ENCODE peak calls at places on chromosomes 6 and 20, in five cellular contexts. R, G, B, V and P are unnamed samples.

GRCh38 chr20:6783752-6784725 is 16.6 kb downstream of the BMP2 start:
- DNase-seq in R (no peak), G (no peak), B (no peak), V (no peak), P (no peak)

GRCh38 chr6:5173862-5174643 is 86.7 kb downstream of the LYRM4 start:
- DNase-seq in R (no peak), G (no peak), B (no peak), V (no peak), P (no peak)

GRCh38 chr6:143441680-143442359 is 8.7 kb downstream of the ADAT2 start:
- DNase-seq in R (no peak), G (no peak), B (no peak), V (no peak), P (no peak)

GRCh38 chr6:134267917-134268361 is 50.0 kb downstream of the SGK1 start:
- DNase-seq in R (no peak), G (no peak), B (no peak), V (no peak), P (no peak)

GRCh38 chr6:131524695-131525336 is 48.2 kb upstream of the ARG1 start:
- DNase-seq in R (no peak), G (no peak), B (no peak), V (no peak), P (no peak)

GRCh38 chr6:92122746-92123145 is 1296.6 kb downstream of the EPHA7 start:
- DNase-seq in R (no peak), G (no peak), B (no peak), V (no peak), P (no peak)

GRCh38 chr6:118594877-118595276 is 46.8 kb downstream of the PLN start:
- DNase-seq in R (no peak), G (no peak), B (no peak), V (no peak), P (no peak)

GRCh38 chr6:28725890-28726348 is 197.9 kb downstream of the TRIM27 start:
- DNase-seq in R (no peak), G (no peak), B (no peak), V (peak; percentile 76), P (no peak)

GRCh38 chr6:152671146-152671545 is 26.6 kb upstream of the MYCT1 start:
- DNase-seq in R (no peak), G (no peak), B (no peak), V (no peak), P (no peak)

GRCh38 chr6:159919011-159919511 is 28.3 kb downstream of the MAS1 start:
- DNase-seq in R (no peak), G (no peak), B (no peak), V (no peak), P (no peak)

GRCh38 chr20:47351643-47352331 is 4.7 kb downstream of the ZMYND8 start:
- DNase-seq in R (no peak), G (peak; percentile 60), B (no peak), V (no peak), P (no peak)

GRCh38 chr6:161369339-161369738 is 95.5 kb upstream of the AGPAT4 start:
- DNase-seq in R (no peak), G (no peak), B (no peak), V (no peak), P (no peak)

GRCh38 chr6:150992279-150992678 is 126.8 kb downstream of the MTHFD1L start:
- DNase-seq in R (no peak), G (no peak), B (no peak), V (no peak), P (peak; percentile 6)

GRCh38 chr6:39980839-39981580 is 46.7 kb upstream of the MOCS1 start:
- DNase-seq in R (peak; percentile 20), G (no peak), B (peak; percentile 37), V (peak; percentile 68), P (no peak)

GRCh38 chr6:113632220-113632864 is 224.8 kb upstream of the MARCKS start:
- DNase-seq in R (peak; percentile 36), G (no peak), B (peak; percentile 65), V (no peak), P (no peak)

GRCh38 chr6:133286765-133287164 is 45.6 kb downstream of the EYA4 start:
- DNase-seq in R (no peak), G (no peak), B (no peak), V (no peak), P (no peak)

GRCh38 chr6:160034346-160034930 is 65.6 kb downstream of the IGF2R start:
- DNase-seq in R (no peak), G (no peak), B (no peak), V (no peak), P (peak; percentile 49)

GRCh38 chr6:31588871-31589650 is 3.0 kb downstream of the LST1 start:
- DNase-seq in R (no peak), G (no peak), B (no peak), V (no peak), P (no peak)

GRCh38 chr20:49901588-49901987 is 13.7 kb downstream of the SPATA2 start:
- DNase-seq in R (no peak), G (no peak), B (no peak), V (no peak), P (no peak)

GRCh38 chr6:156686429-156686939 is 90.7 kb upstream of the ARID1B start:
- DNase-seq in R (peak; percentile 43), G (no peak), B (no peak), V (peak; percentile 61), P (no peak)

GRCh38 chr6:163301721-163302635 is 112.5 kb upstream of the QKI start:
- DNase-seq in R (no peak), G (no peak), B (no peak), V (no peak), P (no peak)

GRCh38 chr6:168440520-168441433 is at the start of gene SMOC2:
- DNase-seq in R (no peak), G (no peak), B (no peak), V (no peak), P (peak; percentile 77)

GRCh38 chr6:119323478-119323877 is 26.1 kb downstream of the MAN1A1 start:
- DNase-seq in R (no peak), G (no peak), B (peak; percentile 27), V (no peak), P (no peak)

GRCh38 chr20:58829531-58829941 is 21.2 kb downstream of the GNAS-AS1 start:
- DNase-seq in R (peak; percentile 57), G (no peak), B (no peak), V (no peak), P (no peak)

GRCh38 chr20:34887023-34887422 is 10.6 kb downstream of the ACSS2 start:
- DNase-seq in R (no peak), G (no peak), B (no peak), V (no peak), P (no peak)

GRCh38 chr20:10067305-10067704 is 32.5 kb downstream of the ANKEF1 start:
- DNase-seq in R (no peak), G (no peak), B (no peak), V (no peak), P (no peak)

GRCh38 chr6:132054525-132054924 is 103.4 kb upstream of the CCN2 start:
- DNase-seq in R (no peak), G (no peak), B (peak; percentile 38), V (no peak), P (no peak)

GRCh38 chr6:101398716-101399626 is 5.5 kb downstream of the GRIK2 start:
- DNase-seq in R (no peak), G (no peak), B (no peak), V (no peak), P (no peak)
- H3K27ac ChIP-seq in R (no peak overlapping the region), G (no peak overlapping the region), B (no peak overlapping the region), V (no peak overlapping the region), P (no peak overlapping the region)

GRCh38 chr20:19473894-19474293 is 261.5 kb downstream of the SLC24A3 start:
- DNase-seq in R (no peak), G (no peak), B (no peak), V (no peak), P (no peak)
- TF ChIP-seq POLR2AphosphoS5 in R (no peak), G (no peak), B (no peak), V (no peak), P (no peak)

GRCh38 chr6:2634151-2634964 is 116.4 kb downstream of the MYLK4 start:
- DNase-seq in R (peak; percentile 63), G (peak; percentile 95), B (peak; percentile 75), V (peak; percentile 86), P (peak; percentile 85)

GRCh38 chr6:2632943-2633584 is 117.7 kb downstream of the MYLK4 start:
- DNase-seq in R (no peak), G (no peak), B (no peak), V (no peak), P (no peak)

GRCh38 chr6:2630891-2631458 is 119.7 kb downstream of the MYLK4 start:
- DNase-seq in R (no peak), G (no peak), B (peak; percentile 96), V (no peak), P (no peak)

GRCh38 chr6:2633763-2634150 is 117.0 kb downstream of the MYLK4 start:
- DNase-seq in R (no peak), G (no peak), B (no peak), V (no peak), P (no peak)

GRCh38 chr6:2632368-2632767 is 118.4 kb downstream of the MYLK4 start:
- DNase-seq in R (no peak), G (no peak), B (no peak), V (no peak), P (no peak)
- H3K27ac ChIP-seq in R (peak overlapping the region; percentile 90), G (no peak overlapping the region), B (peak overlapping the region; percentile 80), V (no peak overlapping the region), P (no peak overlapping the region)

GRCh38 chr20:3680701-3681351 is 984 bp downstream of the ADAM33 start:
- DNase-seq in R (no peak), G (no peak), B (no peak), V (no peak), P (no peak)
- TF ChIP-seq POLR2AphosphoS5 in R (no peak), G (no peak), B (no peak), V (no peak), P (no peak)

GRCh38 chr6:14828146-14828705 is 417.6 kb upstream of the JARID2 start:
- DNase-seq in R (no peak), G (no peak), B (no peak), V (no peak), P (no peak)
- H3K27ac ChIP-seq in R (no peak overlapping the region), G (no peak overlapping the region), B (no peak overlapping the region), V (no peak overlapping the region), P (no peak overlapping the region)